ENCODE peak calls at places on chromosome 1, in nine cellular contexts. W is body of pancreas, M is kidney, Q is IMR-90, C is ovary, H is psoas muscle, A is right lobe of liver, X is heart left ventricle, E is neural progenitor cell. P is an unnamed sample. For H3K9me3, the result is how much of the 10 kb centered on the place peaks cover.

GRCh38 chr1:39354572-39354971 is 136.9 kb upstream of the BMP8A start:
- DNase-seq in M (no peak), E (no peak), Q (no peak), W (no peak), H (no peak), A (no peak), X (no peak), C (no peak), P (no peak)

GRCh38 chr1:8284167-8284566 is 33.7 kb upstream of the SLC45A1 start:
- DNase-seq in C (no peak), A (no peak), H (no peak), Q (peak), E (no peak), X (no peak), W (no peak), M (no peak), P (no peak)

GRCh38 chr1:28853033-28853742 is 41.2 kb downstream of the OPRD1 start:
- DNase-seq in X (no peak), E (peak), W (no peak), Q (no peak), A (no peak), C (no peak), M (no peak), H (no peak), P (no peak)

GRCh38 chr1:56564615-56565014 is 14.7 kb downstream of the PLPP3 start:
- DNase-seq in A (no peak), H (no peak), C (no peak), W (no peak), E (no peak), X (no peak), M (no peak), Q (no peak), P (no peak)

GRCh38 chr1:31376374-31377134 is 3.7 kb upstream of the FABP3 start:
- DNase-seq in E (peak), C (no peak), H (no peak), M (no peak), W (no peak), X (no peak), Q (peak), A (no peak), P (peak)

GRCh38 chr1:229229721-229230135 is 41.2 kb upstream of the RAB4A start:
- DNase-seq in A (peak), H (peak), C (peak), E (peak), Q (no peak), X (no peak), M (no peak), W (peak), P (peak)

GRCh38 chr1:7862211-7863060 is 9.6 kb upstream of the UTS2 start:
- DNase-seq in H (no peak), W (no peak), M (no peak), C (no peak), A (no peak), Q (no peak), E (no peak), X (no peak), P (no peak)

GRCh38 chr1:22747021-22747734 is 36.5 kb downstream of the EPHB2 start:
- DNase-seq in C (no peak), H (no peak), A (no peak), W (no peak), E (no peak), X (no peak), Q (peak), M (no peak), P (no peak)

GRCh38 chr1:5724847-5725246 is 267.4 kb downstream of the NPHP4 start:
- DNase-seq in E (no peak), X (peak), A (no peak), C (no peak), M (no peak), H (no peak), W (no peak), Q (no peak), P (no peak)

GRCh38 chr1:29649375-29650040 is 413.2 kb downstream of the PTPRU start:
- DNase-seq in Q (no peak), H (no peak), M (no peak), W (no peak), X (no peak), E (no peak), C (no peak), A (no peak), P (no peak)

GRCh38 chr1:202164271-202165037 is 4.1 kb upstream of the PTPN7 start:
- DNase-seq in X (peak), M (peak), H (no peak), A (no peak), Q (no peak), E (no peak), C (peak), W (no peak), P (no peak)

GRCh38 chr1:56577859-56578663 is 1.3 kb downstream of the PLPP3 start:
- DNase-seq in H (peak), W (peak), M (peak), E (peak), Q (peak), X (peak), C (peak), A (peak), P (peak)

GRCh38 chr1:230848235-230848634 is 20.1 kb downstream of the C1orf198 start:
- DNase-seq in A (no peak), W (no peak), H (no peak), X (no peak), C (no peak), Q (no peak), M (no peak), E (no peak), P (no peak)

GRCh38 chr1:235450433-235450832 is 53.8 kb downstream of the B3GALNT2 start:
- DNase-seq in C (no peak), X (no peak), M (no peak), E (no peak), W (no peak), A (no peak), Q (no peak), H (no peak), P (no peak)

GRCh38 chr1:51464828-51465227 is 54.2 kb downstream of the EPS15 start:
- DNase-seq in E (no peak), H (no peak), M (no peak), A (no peak), X (no peak), C (no peak), Q (no peak), W (no peak), P (no peak)

GRCh38 chr1:51491166-51491981 is 27.7 kb downstream of the EPS15 start:
- DNase-seq in C (no peak), M (no peak), Q (no peak), H (no peak), E (no peak), A (no peak), X (no peak), W (no peak), P (no peak)

GRCh38 chr1:39458991-39459390 is 32.4 kb upstream of the BMP8A start:
- DNase-seq in Q (no peak), M (no peak), E (no peak), A (no peak), W (no peak), X (no peak), H (no peak), C (no peak), P (no peak)

GRCh38 chr1:59601032-59601431 is 213.7 kb upstream of the HOOK1 start:
- DNase-seq in X (peak), C (no peak), H (peak), A (peak), Q (no peak), M (no peak), E (no peak), W (no peak), P (peak)

GRCh38 chr1:33074193-33074945 is 6.6 kb upstream of the AZIN2 start:
- DNase-seq in A (no peak), C (no peak), Q (no peak), X (no peak), W (no peak), M (no peak), H (no peak), E (no peak), P (no peak)

GRCh38 chr1:10415211-10415930 is 14.9 kb upstream of the CENPS start:
- DNase-seq in Q (peak), C (no peak), M (peak), X (no peak), A (no peak), H (no peak), E (no peak), W (peak), P (peak)

GRCh38 chr1:111414756-111415155 is 12.8 kb downstream of the OVGP1 start:
- DNase-seq in W (no peak), E (no peak), C (no peak), A (no peak), Q (no peak), M (no peak), X (no peak), H (no peak), P (no peak)

GRCh38 chr1:23660671-23661070 is 30.9 kb upstream of the RPL11 start:
- DNase-seq in C (no peak), A (no peak), X (no peak), W (no peak), E (no peak), Q (no peak), M (no peak), H (no peak), P (no peak)

GRCh38 chr1:147086129-147086528 is 86.1 kb downstream of the PRKAB2 start:
- DNase-seq in W (no peak), E (no peak), H (no peak), M (no peak), A (no peak), Q (no peak), X (no peak), C (no peak), P (no peak)

GRCh38 chr1:98920441-98921110 is 84.1 kb downstream of the PLPPR5 start:
- DNase-seq in M (no peak), E (no peak), C (no peak), W (no peak), H (no peak), Q (peak), X (no peak), A (no peak), P (no peak)

GRCh38 chr1:160149706-160150105 is 1.7 kb upstream of the ATP1A4 start:
- DNase-seq in W (no peak), X (no peak), M (no peak), H (no peak), E (no peak), Q (peak), A (no peak), C (no peak), P (no peak)

GRCh38 chr1:40782371-40782956 is 1.1 kb upstream of the KCNQ4 start:
- DNase-seq in H (peak), W (peak), M (peak), A (no peak), C (peak), X (no peak), Q (no peak), E (peak), P (no peak)

GRCh38 chr1:232248276-232248803 is 381.6 kb downstream of the SIPA1L2 start:
- DNase-seq in M (no peak), E (no peak), H (no peak), X (no peak), A (no peak), Q (no peak), C (no peak), W (no peak), P (no peak)

GRCh38 chr1:168932539-168932938 is 174.0 kb upstream of the ATP1B1 start:
- DNase-seq in W (no peak), M (no peak), H (no peak), A (no peak), C (no peak), Q (peak), E (no peak), X (no peak), P (no peak)

GRCh38 chr1:156485984-156486383 is 14.6 kb downstream of the MEF2D start:
- DNase-seq in E (no peak), H (peak), W (no peak), Q (no peak), A (no peak), M (no peak), X (no peak), C (no peak), P (no peak)

GRCh38 chr1:8082945-8083344 is 56.8 kb upstream of the ERRFI1 start:
- DNase-seq in C (no peak), E (no peak), Q (peak), H (no peak), X (no peak), W (no peak), M (no peak), A (no peak), P (no peak)

DNA sequence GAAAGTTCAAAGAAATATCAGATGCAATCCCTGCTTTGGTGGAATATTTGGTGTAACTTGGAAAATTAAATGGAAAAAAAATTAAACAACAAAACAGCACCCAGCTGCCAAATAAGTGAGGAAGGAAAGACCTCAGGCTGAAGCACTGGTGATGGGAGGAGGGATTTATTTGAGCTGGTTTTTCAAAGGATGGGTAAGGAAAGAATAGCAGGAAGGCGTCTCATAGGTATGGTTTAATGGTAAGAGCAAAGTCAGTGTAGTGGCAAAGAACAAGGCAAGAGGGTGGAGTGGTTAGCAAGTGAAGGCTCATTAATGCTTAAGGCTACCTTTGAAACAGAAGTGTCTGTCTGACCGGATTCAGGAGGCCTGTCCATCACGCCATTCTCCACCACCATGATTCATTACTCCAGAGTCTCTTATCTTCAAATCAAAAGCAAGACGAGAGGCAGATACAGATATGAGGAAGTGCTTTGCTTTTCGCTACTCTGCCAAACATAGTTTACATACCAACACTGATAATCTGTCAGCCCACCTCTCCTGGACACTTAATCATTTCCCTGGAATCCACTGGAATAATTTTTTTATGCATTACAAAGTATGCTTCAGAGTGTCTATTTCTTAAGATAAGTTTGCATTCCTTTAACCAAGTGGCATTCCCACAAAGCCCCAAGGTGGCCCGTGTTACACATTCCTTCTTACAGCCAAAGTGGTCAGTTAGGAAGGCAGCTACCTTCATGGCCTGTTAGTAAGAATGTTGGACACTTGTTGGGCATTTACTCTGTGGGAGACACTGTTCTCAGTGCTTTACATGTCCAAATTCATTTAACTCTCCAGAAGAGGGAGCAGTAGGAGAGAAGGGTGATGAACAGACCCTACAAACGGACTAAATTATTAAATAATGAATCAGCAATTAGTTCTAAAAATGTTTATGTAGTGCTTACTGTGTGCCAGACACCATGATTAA is 146.6 kb downstream of the ROR1 start:
- DNase-seq in Q (peak), C (no peak), X (no peak), A (no peak), H (no peak), E (no peak), W (no peak), M (no peak), P (no peak)
- TF ChIP-seq CTCF in Q (peak), C (no peak), X (no peak), A (no peak), H (peak), E (peak), W (peak), M (no peak), P (peak)

DNA sequence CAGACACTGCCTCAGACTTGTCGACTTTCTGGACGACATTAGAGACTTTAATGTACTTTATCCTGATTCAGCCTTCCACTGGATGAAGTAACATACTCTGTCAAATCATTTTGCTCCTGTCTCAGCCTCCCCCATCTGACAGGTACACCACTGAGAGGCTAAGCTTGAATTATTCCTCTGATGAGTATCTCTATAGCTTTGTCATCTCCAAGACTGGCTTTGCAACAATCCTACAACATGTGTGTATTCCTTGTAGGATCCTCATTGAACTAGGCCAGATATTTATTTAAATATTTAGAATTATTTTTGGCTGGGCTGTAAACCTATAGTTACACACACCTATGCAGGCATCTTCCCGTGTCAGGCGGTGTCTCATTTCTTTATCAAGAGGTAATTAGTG is 1.1 kb upstream of the TRIM58 start:
- DNase-seq in H (no peak), M (no peak), X (no peak), W (no peak), C (no peak), A (no peak), E (no peak), Q (no peak), P (no peak)
- H3K9me3 ChIP-seq in H (under half), M (under half), X (under half), W (under half), C (under half), A (under half), E (under half), Q (under half), P (under half)

GRCh38 chr1:25433389-25434186 is 2.9 kb downstream of the MACO1 start:
- DNase-seq in X (no peak), E (no peak), H (no peak), C (peak), A (no peak), M (no peak), W (no peak), Q (no peak), P (no peak)

GRCh38 chr1:25432749-25433388 is 2.2 kb downstream of the MACO1 start:
- DNase-seq in Q (no peak), M (no peak), W (no peak), H (no peak), X (no peak), E (no peak), A (no peak), C (no peak), P (no peak)

GRCh38 chr1:25432364-25432719 is 1.6 kb downstream of the MACO1 start:
- DNase-seq in Q (no peak), W (no peak), M (no peak), E (no peak), H (no peak), C (no peak), A (no peak), X (no peak), P (no peak)

GRCh38 chr1:25437672-25438071 is 7.0 kb downstream of the MACO1 start:
- DNase-seq in M (no peak), E (no peak), A (no peak), H (no peak), C (no peak), X (no peak), W (no peak), Q (no peak), P (no peak)

DNA sequence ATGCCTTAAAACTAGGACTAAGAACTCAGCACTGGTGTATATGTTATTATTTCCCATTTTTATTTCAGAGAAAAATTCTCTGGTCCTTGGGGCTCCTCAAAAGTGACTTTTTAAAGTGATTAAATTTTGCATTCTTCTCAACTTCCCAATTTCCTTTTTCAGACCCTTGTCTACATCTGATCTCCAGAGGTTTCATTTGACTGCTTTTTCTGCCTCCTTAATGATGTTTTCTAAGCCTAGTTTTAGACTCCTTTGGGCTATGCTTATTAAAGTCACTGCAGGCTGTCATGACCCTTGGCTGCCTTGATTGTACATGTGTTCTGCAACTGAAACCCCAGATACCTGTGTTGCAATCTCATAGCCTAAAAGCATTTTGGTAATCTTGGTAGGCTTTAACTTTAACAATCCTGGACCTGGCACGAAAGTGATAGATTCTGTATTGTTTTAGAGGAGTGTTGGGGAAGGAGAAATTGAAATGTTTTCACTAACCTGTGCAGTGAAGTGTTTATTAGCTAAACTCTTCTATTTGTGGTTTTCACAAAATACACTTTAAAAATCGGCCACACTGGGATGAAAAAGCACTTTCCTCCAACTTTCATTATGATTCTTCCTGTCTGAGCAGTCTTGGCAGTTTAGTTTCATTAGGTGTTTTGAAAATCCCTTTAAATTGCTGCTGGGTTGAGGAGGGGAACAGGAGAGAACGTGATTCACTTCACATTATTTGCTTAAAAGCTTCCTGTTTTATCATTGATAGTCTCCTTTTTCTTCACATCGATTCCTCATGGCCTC is 4.8 kb downstream of the MACO1 start:
- DNase-seq in Q (no peak), E (no peak), A (no peak), X (no peak), C (no peak), H (no peak), M (no peak), W (no peak), P (peak)
- TF ChIP-seq CTCF in Q (no peak), E (no peak), A (no peak), X (no peak), C (no peak), H (no peak), M (no peak), W (no peak), P (no peak)

DNA sequence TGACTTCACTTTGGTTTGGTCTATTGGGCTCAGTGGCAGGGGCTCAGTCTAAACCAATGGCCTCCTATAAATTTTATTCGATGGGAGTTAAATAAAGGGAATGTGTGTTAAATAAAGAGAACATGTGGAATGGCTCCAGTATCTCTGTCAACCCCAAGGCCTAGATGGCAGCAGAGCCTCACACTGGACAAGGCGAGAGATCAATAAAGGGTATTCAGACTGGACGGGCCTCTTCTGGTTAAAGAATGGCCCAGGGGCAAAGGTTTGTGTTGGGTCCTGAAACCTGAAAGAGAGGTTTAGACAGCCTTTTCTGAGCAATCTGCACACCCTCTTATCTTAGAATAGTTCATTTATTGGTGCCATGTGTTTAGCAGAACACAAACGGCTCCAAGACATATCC is 34.7 kb downstream of the SH3BP5L start:
- DNase-seq in C (no peak), E (no peak), W (no peak), M (no peak), Q (no peak), X (no peak), A (no peak), H (no peak), P (no peak)
- H3K9me3 ChIP-seq in C (under half), E (under half), W (under half), M (under half), Q (under half), X (under half), A (under half), H (under half), P (under half)

GRCh38 chr1:164534863-164535590 is 24.0 kb upstream of the PBX1 start:
- DNase-seq in M (no peak), W (no peak), H (no peak), A (no peak), E (no peak), C (no peak), X (no peak), Q (no peak), P (no peak)
- TF ChIP-seq CTCF in M (no peak), W (no peak), H (no peak), A (no peak), E (peak), C (no peak), X (peak), Q (no peak), P (no peak)

GRCh38 chr1:49448200-49448599 is 575.6 kb downstream of the AGBL4 start:
- DNase-seq in E (no peak), M (no peak), C (no peak), X (no peak), H (no peak), A (no peak), W (no peak), Q (no peak), P (no peak)
- H3K9me3 ChIP-seq in E (half or more), M (under half), C (under half), X (under half), H (under half), A (under half), W (under half), Q (under half), P (under half)

P was measured in gastrocnemius medialis.